ENCODE peak calls at places on chromosomes 12 and 14, in eight cellular contexts. One of them, this sample, is unnamed.

GRCh38 chr14:103382375-103382774 is 2.8 kb upstream of the MARK3 start:
- DNase-seq in astrocyte: peak; percentile 71
- DNase-seq in GM23338: no peak
- DNase-seq in chondrocyte: no peak
- DNase-seq in heart right ventricle: no peak
- DNase-seq in mesothelial cell of epicardium: no peak
- DNase-seq in lung: no peak
- DNase-seq in lower lobe of right lung: no peak
- DNase-seq in this sample: no peak

GRCh38 chr14:22380511-22381455 is 208.2 kb downstream of the DAD1 start:
- DNase-seq in lung: no peak
- DNase-seq in lower lobe of right lung: no peak
- DNase-seq in mesothelial cell of epicardium: no peak
- DNase-seq in GM23338: no peak
- DNase-seq in heart right ventricle: no peak
- DNase-seq in astrocyte: peak; percentile 69
- DNase-seq in chondrocyte: no peak
- DNase-seq in this sample: no peak

GRCh38 chr12:30794591-30795409 is 40.0 kb upstream of the CAPRIN2 start:
- DNase-seq in GM23338: peak; percentile 77
- DNase-seq in astrocyte: peak; percentile 96
- DNase-seq in chondrocyte: no peak
- DNase-seq in lung: no peak
- DNase-seq in lower lobe of right lung: no peak
- DNase-seq in mesothelial cell of epicardium: no peak
- DNase-seq in heart right ventricle: no peak
- DNase-seq in this sample: peak; percentile 95

GRCh38 chr12:75939016-75939642 is 92.4 kb downstream of the PHLDA1 start:
- DNase-seq in heart right ventricle: no peak
- DNase-seq in lung: no peak
- DNase-seq in astrocyte: no peak
- DNase-seq in mesothelial cell of epicardium: no peak
- DNase-seq in GM23338: no peak
- DNase-seq in lower lobe of right lung: no peak
- DNase-seq in chondrocyte: no peak
- DNase-seq in this sample: no peak

GRCh38 chr12:97639702-97640101 is 177.1 kb downstream of the RMST start:
- DNase-seq in heart right ventricle: no peak
- DNase-seq in lower lobe of right lung: no peak
- DNase-seq in lung: no peak
- DNase-seq in mesothelial cell of epicardium: no peak
- DNase-seq in GM23338: peak; percentile 17
- DNase-seq in astrocyte: peak; percentile 35
- DNase-seq in chondrocyte: no peak
- DNase-seq in this sample: no peak

GRCh38 chr12:102957339-102958050 is at the start of gene ASCL1:
- DNase-seq in astrocyte: peak; percentile 22
- DNase-seq in chondrocyte: no peak
- DNase-seq in mesothelial cell of epicardium: no peak
- DNase-seq in lung: no peak
- DNase-seq in GM23338: peak; percentile 74
- DNase-seq in lower lobe of right lung: no peak
- DNase-seq in heart right ventricle: no peak
- DNase-seq in this sample: no peak

GRCh38 chr12:75236206-75236605 is 26.6 kb upstream of the KCNC2 start:
- DNase-seq in astrocyte: no peak
- DNase-seq in GM23338: no peak
- DNase-seq in mesothelial cell of epicardium: no peak
- DNase-seq in lower lobe of right lung: no peak
- DNase-seq in lung: no peak
- DNase-seq in chondrocyte: no peak
- DNase-seq in heart right ventricle: no peak
- DNase-seq in this sample: no peak

GRCh38 chr12:89080797-89081470 is 271.4 kb downstream of the DUSP6 start:
- DNase-seq in chondrocyte: no peak
- DNase-seq in mesothelial cell of epicardium: no peak
- DNase-seq in heart right ventricle: no peak
- DNase-seq in GM23338: no peak
- DNase-seq in lung: no peak
- DNase-seq in astrocyte: no peak
- DNase-seq in lower lobe of right lung: no peak
- DNase-seq in this sample: no peak

GRCh38 chr14:71551291-71551955 is 380.8 kb upstream of the RGS6 start:
- DNase-seq in heart right ventricle: no peak
- DNase-seq in GM23338: no peak
- DNase-seq in lower lobe of right lung: no peak
- DNase-seq in mesothelial cell of epicardium: no peak
- DNase-seq in astrocyte: peak; percentile 92
- DNase-seq in chondrocyte: no peak
- DNase-seq in lung: no peak
- DNase-seq in this sample: no peak

GRCh38 chr14:74754899-74755298 is 8.2 kb upstream of the YLPM1 start:
- DNase-seq in GM23338: no peak
- DNase-seq in heart right ventricle: no peak
- DNase-seq in lower lobe of right lung: no peak
- DNase-seq in lung: no peak
- DNase-seq in mesothelial cell of epicardium: no peak
- DNase-seq in chondrocyte: no peak
- DNase-seq in astrocyte: no peak
- DNase-seq in this sample: no peak

GRCh38 chr14:50844397-50844796 is 13.4 kb upstream of the NIN start:
- DNase-seq in mesothelial cell of epicardium: no peak
- DNase-seq in lung: no peak
- DNase-seq in lower lobe of right lung: no peak
- DNase-seq in astrocyte: no peak
- DNase-seq in chondrocyte: no peak
- DNase-seq in GM23338: no peak
- DNase-seq in heart right ventricle: no peak
- DNase-seq in this sample: no peak

GRCh38 chr14:35231207-35231755 is 60.9 kb upstream of the PSMA6 start:
- DNase-seq in lower lobe of right lung: no peak
- DNase-seq in astrocyte: no peak
- DNase-seq in chondrocyte: no peak
- DNase-seq in GM23338: no peak
- DNase-seq in heart right ventricle: no peak
- DNase-seq in mesothelial cell of epicardium: no peak
- DNase-seq in lung: no peak
- DNase-seq in this sample: no peak

GRCh38 chr12:132787877-132788276 is 26.2 kb upstream of the ANKLE2 start:
- DNase-seq in chondrocyte: no peak
- DNase-seq in astrocyte: no peak
- DNase-seq in heart right ventricle: no peak
- DNase-seq in GM23338: no peak
- DNase-seq in lower lobe of right lung: no peak
- DNase-seq in mesothelial cell of epicardium: no peak
- DNase-seq in lung: no peak
- DNase-seq in this sample: no peak

GRCh38 chr12:127926004-127926403 is 341.0 kb upstream of the TMEM132C start:
- DNase-seq in GM23338: peak; percentile 49
- DNase-seq in lung: no peak
- DNase-seq in heart right ventricle: no peak
- DNase-seq in chondrocyte: no peak
- DNase-seq in mesothelial cell of epicardium: no peak
- DNase-seq in astrocyte: peak; percentile 14
- DNase-seq in lower lobe of right lung: no peak
- DNase-seq in this sample: no peak

GRCh38 chr12:31431721-31432120 is 105.8 kb upstream of the SINHCAF start:
- DNase-seq in mesothelial cell of epicardium: no peak
- DNase-seq in astrocyte: peak; percentile 30
- DNase-seq in lung: no peak
- DNase-seq in GM23338: no peak
- DNase-seq in heart right ventricle: no peak
- DNase-seq in lower lobe of right lung: no peak
- DNase-seq in chondrocyte: no peak
- DNase-seq in this sample: no peak

GRCh38 chr12:65415826-65416225 is 137.3 kb downstream of the MSRB3 start:
- DNase-seq in mesothelial cell of epicardium: no peak
- DNase-seq in lung: no peak
- DNase-seq in chondrocyte: no peak
- DNase-seq in lower lobe of right lung: no peak
- DNase-seq in heart right ventricle: no peak
- DNase-seq in GM23338: no peak
- DNase-seq in astrocyte: no peak
- DNase-seq in this sample: no peak

GRCh38 chr12:28865776-28866175 is 283.3 kb upstream of the FAR2 start:
- DNase-seq in lung: no peak
- DNase-seq in mesothelial cell of epicardium: no peak
- DNase-seq in astrocyte: peak; percentile 55
- DNase-seq in heart right ventricle: no peak
- DNase-seq in GM23338: no peak
- DNase-seq in chondrocyte: no peak
- DNase-seq in lower lobe of right lung: no peak
- DNase-seq in this sample: no peak

GRCh38 chr14:89936654-89937185 is 17.8 kb downstream of the EFCAB11 start:
- DNase-seq in lower lobe of right lung: no peak
- DNase-seq in astrocyte: no peak
- DNase-seq in lung: no peak
- DNase-seq in mesothelial cell of epicardium: no peak
- DNase-seq in chondrocyte: no peak
- DNase-seq in heart right ventricle: no peak
- DNase-seq in GM23338: no peak
- DNase-seq in this sample: no peak

GRCh38 chr12:46557539-46558373 is 185.2 kb upstream of the SLC38A2 start:
- DNase-seq in GM23338: no peak
- DNase-seq in chondrocyte: no peak
- DNase-seq in lung: no peak
- DNase-seq in lower lobe of right lung: no peak
- DNase-seq in mesothelial cell of epicardium: no peak
- DNase-seq in astrocyte: no peak
- DNase-seq in heart right ventricle: no peak
- DNase-seq in this sample: no peak

GRCh38 chr12:65961731-65962130 is 137.4 kb downstream of the HMGA2 start:
- DNase-seq in lung: no peak
- DNase-seq in chondrocyte: no peak
- DNase-seq in mesothelial cell of epicardium: no peak
- DNase-seq in GM23338: no peak
- DNase-seq in heart right ventricle: no peak
- DNase-seq in lower lobe of right lung: no peak
- DNase-seq in astrocyte: no peak
- DNase-seq in this sample: no peak

DNA sequence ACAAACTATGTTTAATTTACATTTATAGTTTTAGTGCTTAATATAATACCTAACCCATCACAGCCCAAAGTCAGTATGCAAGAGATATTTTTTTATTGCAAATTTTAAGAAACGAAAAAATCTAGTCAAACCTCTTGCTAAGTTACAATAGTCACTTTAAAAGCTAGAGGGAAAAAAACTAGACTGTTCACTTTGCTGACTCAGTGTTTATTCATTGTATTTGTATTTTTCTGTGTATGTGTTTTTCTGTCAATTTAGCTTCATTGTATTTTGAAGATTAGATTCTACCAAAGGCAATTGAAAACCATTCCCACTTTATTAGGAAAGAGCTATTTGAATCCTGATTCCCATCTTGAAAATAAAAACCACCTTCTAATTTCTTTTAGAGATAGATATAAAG is 891.5 kb downstream of the SLC16A7 start:
- DNase-seq in mesothelial cell of epicardium: no peak
- DNase-seq in GM23338: no peak
- DNase-seq in lower lobe of right lung: no peak
- DNase-seq in lung: no peak
- DNase-seq in astrocyte: no peak
- DNase-seq in heart right ventricle: no peak
- DNase-seq in chondrocyte: no peak
- DNase-seq in this sample: no peak
- TF ChIP-seq CTCF in mesothelial cell of epicardium: no peak
- TF ChIP-seq CTCF in GM23338: no peak
- TF ChIP-seq CTCF in lower lobe of right lung: no peak
- TF ChIP-seq CTCF in lung: no peak
- TF ChIP-seq CTCF in astrocyte: no peak
- TF ChIP-seq CTCF in heart right ventricle: no peak
- TF ChIP-seq CTCF in chondrocyte: no peak
- TF ChIP-seq CTCF in this sample: no peak

GRCh38 chr14:91255026-91255695 is 10.7 kb upstream of the GPR68 start:
- DNase-seq in chondrocyte: no peak
- DNase-seq in astrocyte: no peak
- DNase-seq in lung: no peak
- DNase-seq in mesothelial cell of epicardium: no peak
- DNase-seq in GM23338: no peak
- DNase-seq in heart right ventricle: no peak
- DNase-seq in lower lobe of right lung: no peak
- DNase-seq in this sample: no peak
- TF ChIP-seq CTCF in chondrocyte: no peak
- TF ChIP-seq CTCF in astrocyte: no peak
- TF ChIP-seq CTCF in lung: no peak
- TF ChIP-seq CTCF in mesothelial cell of epicardium: no peak
- TF ChIP-seq CTCF in GM23338: no peak
- TF ChIP-seq CTCF in heart right ventricle: no peak
- TF ChIP-seq CTCF in lower lobe of right lung: no peak
- TF ChIP-seq CTCF in this sample: no peak

GRCh38 chr12:87021400-87021799 is 765.2 kb upstream of the MGAT4C start:
- DNase-seq in astrocyte: no peak
- DNase-seq in heart right ventricle: no peak
- DNase-seq in lung: no peak
- DNase-seq in mesothelial cell of epicardium: no peak
- DNase-seq in lower lobe of right lung: no peak
- DNase-seq in chondrocyte: no peak
- DNase-seq in GM23338: no peak
- DNase-seq in this sample: no peak
- TF ChIP-seq CTCF in astrocyte: no peak
- TF ChIP-seq CTCF in heart right ventricle: no peak
- TF ChIP-seq CTCF in lung: no peak
- TF ChIP-seq CTCF in mesothelial cell of epicardium: no peak
- TF ChIP-seq CTCF in lower lobe of right lung: no peak
- TF ChIP-seq CTCF in chondrocyte: no peak
- TF ChIP-seq CTCF in GM23338: no peak
- TF ChIP-seq CTCF in this sample: no peak

GRCh38 chr14:80206351-80206750 is 5.0 kb downstream of the DIO2 start:
- DNase-seq in lower lobe of right lung: no peak
- DNase-seq in GM23338: no peak
- DNase-seq in astrocyte: no peak
- DNase-seq in chondrocyte: no peak
- DNase-seq in mesothelial cell of epicardium: no peak
- DNase-seq in lung: no peak
- DNase-seq in heart right ventricle: no peak
- DNase-seq in this sample: no peak

GRCh38 chr14:80200093-80200492 is 11.2 kb downstream of the DIO2 start:
- DNase-seq in lung: no peak
- DNase-seq in heart right ventricle: no peak
- DNase-seq in lower lobe of right lung: no peak
- DNase-seq in mesothelial cell of epicardium: no peak
- DNase-seq in astrocyte: no peak
- DNase-seq in GM23338: no peak
- DNase-seq in chondrocyte: no peak
- DNase-seq in this sample: no peak

GRCh38 chr14:80208426-80208950 is 2.8 kb downstream of the DIO2 start:
- DNase-seq in astrocyte: peak; percentile 26
- DNase-seq in heart right ventricle: no peak
- DNase-seq in mesothelial cell of epicardium: no peak
- DNase-seq in chondrocyte: no peak
- DNase-seq in lung: no peak
- DNase-seq in GM23338: no peak
- DNase-seq in lower lobe of right lung: no peak
- DNase-seq in this sample: no peak

GRCh38 chr14:80202888-80203562 is 8.3 kb downstream of the DIO2 start:
- DNase-seq in mesothelial cell of epicardium: no peak
- DNase-seq in heart right ventricle: no peak
- DNase-seq in astrocyte: no peak
- DNase-seq in GM23338: peak; percentile 81
- DNase-seq in lung: no peak
- DNase-seq in chondrocyte: no peak
- DNase-seq in lower lobe of right lung: no peak
- DNase-seq in this sample: no peak
- TF ChIP-seq CTCF in mesothelial cell of epicardium: peak; percentile 23
- TF ChIP-seq CTCF in heart right ventricle: no peak
- TF ChIP-seq CTCF in astrocyte: peak; percentile 9
- TF ChIP-seq CTCF in GM23338: peak; percentile 76
- TF ChIP-seq CTCF in lung: no peak
- TF ChIP-seq CTCF in chondrocyte: peak; percentile 54
- TF ChIP-seq CTCF in lower lobe of right lung: peak; percentile 10
- TF ChIP-seq CTCF in this sample: peak; percentile 36

This sample was measured in PC-9.